ENCODE peak calls at places on chromosome 10, in eight cellular contexts. W, R, N, K, A, Q, P and T are unnamed samples.

GRCh38 chr10:11491087-11491486 is 120.4 kb downstream of the USP6NL start:
- DNase-seq in W (no peak), R (no peak), N (no peak), K (no peak), A (no peak), Q (no peak), P (no peak), T (no peak)

GRCh38 chr10:52056296-52056695 is 257.8 kb upstream of the DKK1 start:
- DNase-seq in W (no peak), R (no peak), N (no peak), K (no peak), A (no peak), Q (no peak), P (no peak), T (no peak)

GRCh38 chr10:49398000-49398861 is 2.3 kb upstream of the DRGX start:
- DNase-seq in W (peak), R (peak), N (no peak), K (peak), A (peak), Q (peak), P (peak), T (peak)

GRCh38 chr10:130901311-130902165 is 410.0 kb downstream of the TCERG1L start:
- DNase-seq in W (no peak), R (no peak), N (no peak), K (peak), A (no peak), Q (no peak), P (no peak), T (no peak)

GRCh38 chr10:121721257-121721656 is 123.0 kb upstream of the FGFR2 start:
- DNase-seq in W (no peak), R (no peak), N (no peak), K (no peak), A (no peak), Q (no peak), P (no peak), T (no peak)

GRCh38 chr10:5812283-5813090 is 747 bp downstream of the GDI2 start:
- DNase-seq in W (peak), R (peak), N (peak), K (peak), A (peak), Q (peak), P (peak), T (no peak)

GRCh38 chr10:1297566-1298301 is 241.5 kb downstream of the WDR37 start:
- DNase-seq in W (peak), R (no peak), N (no peak), K (peak), A (no peak), Q (no peak), P (no peak), T (no peak)

GRCh38 chr10:413662-414071 is 275.8 kb downstream of the DIP2C start:
- DNase-seq in W (no peak), R (no peak), N (no peak), K (peak), A (no peak), Q (no peak), P (no peak), T (no peak)

GRCh38 chr10:129621694-129622093 is 154.7 kb downstream of the MGMT start:
- DNase-seq in W (no peak), R (no peak), N (no peak), K (no peak), A (no peak), Q (no peak), P (no peak), T (no peak)

GRCh38 chr10:4941540-4942330 is 21.5 kb upstream of the AKR1C1 start:
- DNase-seq in W (peak), R (no peak), N (no peak), K (no peak), A (no peak), Q (no peak), P (peak), T (no peak)

GRCh38 chr10:96618648-96619047 is 31.8 kb upstream of the TM9SF3 start:
- DNase-seq in W (no peak), R (peak), N (peak), K (no peak), A (no peak), Q (no peak), P (peak), T (peak)

GRCh38 chr10:1454428-1454827 is 282.9 kb downstream of the ADARB2 start:
- DNase-seq in W (no peak), R (no peak), N (no peak), K (no peak), A (no peak), Q (no peak), P (no peak), T (no peak)

GRCh38 chr10:101644002-101644401 is 51.0 kb downstream of the FBXW4 start:
- DNase-seq in W (no peak), R (no peak), N (peak), K (peak), A (no peak), Q (no peak), P (no peak), T (no peak)

GRCh38 chr10:75407716-75408511 is 6.3 kb upstream of the ZNF503 start:
- DNase-seq in W (no peak), R (peak), N (no peak), K (peak), A (peak), Q (peak), P (peak), T (no peak)

GRCh38 chr10:84026821-84027257 is 112.5 kb upstream of the GHITM start:
- DNase-seq in W (peak), R (no peak), N (no peak), K (peak), A (no peak), Q (no peak), P (no peak), T (no peak)

GRCh38 chr10:22259280-22259679 is 41.5 kb upstream of the EBLN1 start:
- DNase-seq in W (no peak), R (no peak), N (no peak), K (peak), A (no peak), Q (no peak), P (no peak), T (peak)

GRCh38 chr10:34109952-34110702 is 705.0 kb downstream of the PARD3 start:
- DNase-seq in W (no peak), R (no peak), N (no peak), K (peak), A (no peak), Q (no peak), P (peak), T (peak)

GRCh38 chr10:101464518-101465085 is 110.6 kb downstream of the BTRC start:
- DNase-seq in W (no peak), R (no peak), N (no peak), K (peak), A (no peak), Q (no peak), P (no peak), T (no peak)

GRCh38 chr10:119412244-119412750 is 130.2 kb downstream of the RGS10 start:
- DNase-seq in W (no peak), R (peak), N (peak), K (no peak), A (peak), Q (peak), P (peak), T (peak)

GRCh38 chr10:114577133-114577532 is 80.9 kb downstream of the ABLIM1 start:
- DNase-seq in W (no peak), R (no peak), N (no peak), K (no peak), A (no peak), Q (no peak), P (peak), T (peak)

GRCh38 chr10:120456626-120457430 is at the start of gene PLPP4:
- DNase-seq in W (peak), R (no peak), N (no peak), K (peak), A (no peak), Q (no peak), P (peak), T (peak)

GRCh38 chr10:125030567-125031197 is 88.8 kb downstream of the ZRANB1 start:
- DNase-seq in W (no peak), R (peak), N (no peak), K (no peak), A (no peak), Q (no peak), P (no peak), T (no peak)

GRCh38 chr10:17227367-17228080 is 517 bp upstream of the VIM start:
- DNase-seq in W (peak), R (no peak), N (no peak), K (no peak), A (no peak), Q (no peak), P (peak), T (no peak)

GRCh38 chr10:78907458-78908211 is 161.1 kb upstream of the ZMIZ1 start:
- DNase-seq in W (no peak), R (no peak), N (peak), K (peak), A (no peak), Q (no peak), P (no peak), T (no peak)

GRCh38 chr10:11930342-11930978 is 107.3 kb downstream of the PROSER2 start:
- DNase-seq in W (peak), R (no peak), N (no peak), K (no peak), A (peak), Q (peak), P (no peak), T (peak)

GRCh38 chr10:62779487-62780248 is 24.9 kb upstream of the ADO start:
- DNase-seq in W (no peak), R (no peak), N (no peak), K (no peak), A (no peak), Q (no peak), P (peak), T (no peak)

GRCh38 chr10:70265032-70265689 is 18.6 kb downstream of the NPFFR1 start:
- DNase-seq in W (peak), R (no peak), N (no peak), K (peak), A (no peak), Q (no peak), P (no peak), T (no peak)

GRCh38 chr10:64115913-64116643 is 594.9 kb downstream of the REEP3 start:
- DNase-seq in W (peak), R (no peak), N (no peak), K (peak), A (no peak), Q (no peak), P (no peak), T (no peak)

GRCh38 chr10:91597397-91597881 is 35.4 kb downstream of the PPP1R3C start:
- DNase-seq in W (no peak), R (no peak), N (no peak), K (no peak), A (no peak), Q (no peak), P (peak), T (peak)
- H3K4me3 ChIP-seq in W (no peak), R (no peak), N (no peak), K (no peak), A (no peak), Q (no peak), P (no peak), T (no peak)

DNA sequence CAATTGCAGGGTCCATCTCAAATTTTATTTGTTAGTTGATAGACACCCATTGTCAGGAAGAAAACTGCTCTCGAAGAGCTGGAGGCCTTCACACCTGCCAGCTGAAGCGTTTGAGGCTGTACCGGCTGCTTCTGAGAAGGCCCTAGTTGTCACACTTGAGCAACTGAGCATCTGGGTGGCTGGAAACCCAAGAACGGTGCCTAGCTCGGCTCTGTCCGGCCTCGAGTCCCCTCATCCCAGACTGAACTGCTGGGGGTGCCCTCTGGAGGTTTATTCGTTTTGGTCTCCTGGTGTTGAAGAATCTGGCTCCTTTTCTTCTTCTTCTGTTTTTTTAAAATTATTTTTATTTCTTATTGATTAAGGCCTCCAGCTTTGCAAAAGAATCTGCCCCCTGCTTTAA is 59.3 kb upstream of the EXOC6 start:
- DNase-seq in W (no peak), R (no peak), N (no peak), K (no peak), A (no peak), Q (no peak), P (no peak), T (no peak)
- TF ChIP-seq CTCF in W (no peak), R (no peak), N (no peak), K (no peak), A (no peak), Q (no peak), P (no peak), T (no peak)

GRCh38 chr10:103276941-103277712 is at the start of gene INA:
- DNase-seq in W (peak), R (no peak), N (no peak), K (peak), A (no peak), Q (no peak), P (peak), T (peak)

GRCh38 chr10:103277713-103278299 is 868 bp downstream of the INA start:
- DNase-seq in W (no peak), R (no peak), N (no peak), K (peak), A (no peak), Q (no peak), P (no peak), T (no peak)

GRCh38 chr10:103278862-103279298 is 1.9 kb downstream of the INA start:
- DNase-seq in W (peak), R (peak), N (no peak), K (peak), A (peak), Q (peak), P (peak), T (peak)

GRCh38 chr10:103276251-103276936 is 544 bp upstream of the INA start:
- DNase-seq in W (no peak), R (no peak), N (no peak), K (peak), A (no peak), Q (no peak), P (no peak), T (no peak)

DNA sequence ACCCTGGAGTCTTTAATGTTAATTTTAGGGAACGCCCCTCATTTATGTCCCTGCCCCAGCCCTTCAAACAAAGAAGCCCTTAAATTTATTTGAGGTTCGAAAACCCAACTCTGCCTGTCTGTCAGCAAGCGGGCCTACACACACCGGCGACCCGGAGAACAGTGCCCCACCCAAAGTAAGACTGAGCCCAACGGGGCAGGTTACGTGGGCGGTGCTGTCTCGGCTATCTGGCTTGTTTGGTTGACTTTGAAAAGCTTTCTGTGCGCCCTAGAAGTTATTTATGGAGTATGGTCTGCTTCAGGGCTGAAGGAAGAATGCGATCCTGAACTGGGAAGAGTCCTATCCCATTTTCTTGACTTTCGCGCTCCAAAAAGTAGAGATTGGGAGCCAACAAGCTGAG is 1.5 kb downstream of the INA start:
- DNase-seq in W (no peak), R (no peak), N (no peak), K (no peak), A (no peak), Q (no peak), P (no peak), T (no peak)
- H3K4me3 ChIP-seq in W (no peak), R (no peak), N (no peak), K (peak), A (no peak), Q (no peak), P (no peak), T (no peak)

DNA sequence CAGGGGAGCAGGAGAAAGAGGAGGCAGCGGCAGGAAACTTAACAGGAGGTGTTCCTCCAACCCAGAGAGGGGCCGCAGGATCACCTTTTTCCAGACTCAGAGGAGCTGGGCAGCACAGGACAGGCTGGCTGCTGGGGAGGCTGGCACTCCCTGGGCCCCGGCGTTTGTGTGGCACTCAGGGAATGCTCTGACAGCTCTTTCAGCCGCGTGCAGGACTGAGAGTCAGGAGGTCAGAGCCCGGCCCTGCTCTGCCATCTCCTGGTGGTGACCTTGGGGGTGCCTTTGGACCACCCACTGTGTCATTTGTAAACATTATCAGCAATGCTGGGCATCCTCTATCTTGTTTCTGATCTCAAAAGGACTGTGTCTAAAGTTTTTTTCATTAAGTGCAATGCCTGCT is 87.6 kb downstream of the CDH23 start:
- DNase-seq in W (no peak), R (no peak), N (no peak), K (peak), A (no peak), Q (no peak), P (no peak), T (no peak)
- TF ChIP-seq CTCF in W (no peak), R (no peak), N (no peak), K (no peak), A (no peak), Q (no peak), P (no peak), T (no peak)

DNA sequence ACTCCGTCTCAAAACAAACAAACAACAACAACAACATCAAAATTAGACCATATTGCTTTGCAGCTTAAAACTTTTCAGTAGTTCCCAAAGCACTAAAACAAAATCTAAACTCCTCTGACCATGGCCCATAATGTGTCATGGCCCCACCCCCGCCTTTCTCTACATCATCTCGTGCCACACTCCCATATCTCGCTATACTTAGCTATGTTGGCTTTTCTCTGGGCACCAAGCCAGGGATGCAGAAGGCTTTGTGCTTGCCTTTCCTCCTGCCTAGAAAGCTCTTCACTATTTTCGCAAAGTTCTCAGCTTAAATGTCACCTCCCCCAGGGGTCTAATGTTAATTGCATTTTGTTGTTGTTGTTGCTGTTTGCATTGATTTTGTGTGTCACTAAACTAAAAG is 15.1 kb upstream of the SLC16A12 start:
- DNase-seq in W (no peak), R (no peak), N (no peak), K (no peak), A (no peak), Q (no peak), P (peak), T (no peak)
- H3K4me3 ChIP-seq in W (no peak), R (no peak), N (no peak), K (no peak), A (no peak), Q (no peak), P (no peak), T (no peak)

GRCh38 chr10:44651834-44652233 is 259.3 kb upstream of the TMEM72 start:
- DNase-seq in W (no peak), R (peak), N (no peak), K (no peak), A (no peak), Q (no peak), P (peak), T (no peak)
- TF ChIP-seq CTCF in W (no peak), R (no peak), N (no peak), K (no peak), A (no peak), Q (no peak), P (no peak), T (no peak)

DNA sequence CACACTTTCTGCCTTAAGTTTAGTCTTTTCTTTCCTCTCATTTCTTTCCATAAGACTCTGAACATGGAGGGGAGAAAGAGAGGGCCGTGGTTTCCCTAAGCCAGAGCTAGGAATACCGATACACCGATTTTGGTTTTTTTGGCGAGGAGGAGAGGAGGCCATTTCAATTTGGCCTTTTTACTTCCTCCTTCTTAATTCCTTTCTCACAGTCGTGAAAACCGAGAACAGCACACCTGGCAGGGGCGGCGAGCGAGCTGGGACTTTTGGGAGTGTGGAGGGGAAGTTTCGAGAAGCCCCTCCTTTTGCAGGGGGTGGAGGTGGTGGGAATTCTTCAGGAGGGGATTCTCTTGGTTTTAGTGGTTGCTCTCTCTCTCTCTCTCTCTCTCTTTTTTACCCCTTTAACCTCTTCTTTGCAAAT is 6.2 kb downstream of the GATA3 start:
- DNase-seq in W (no peak), R (no peak), N (no peak), K (no peak), A (no peak), Q (no peak), P (no peak), T (no peak)
- H3K4me3 ChIP-seq in W (no peak), R (no peak), N (no peak), K (peak), A (peak), Q (no peak), P (no peak), T (no peak)

GRCh38 chr10:27447540-27447939 is 56.6 kb upstream of the RAB18 start:
- DNase-seq in W (no peak), R (no peak), N (no peak), K (no peak), A (no peak), Q (no peak), P (no peak), T (no peak)

GRCh38 chr10:27448926-27449325 is 55.2 kb upstream of the RAB18 start:
- DNase-seq in W (no peak), R (no peak), N (no peak), K (no peak), A (no peak), Q (no peak), P (peak), T (no peak)

GRCh38 chr10:27449571-27449970 is 54.5 kb upstream of the RAB18 start:
- DNase-seq in W (no peak), R (no peak), N (no peak), K (no peak), A (no peak), Q (no peak), P (no peak), T (no peak)

GRCh38 chr10:27445070-27445469 is 59.0 kb upstream of the RAB18 start:
- DNase-seq in W (no peak), R (no peak), N (no peak), K (no peak), A (no peak), Q (no peak), P (no peak), T (no peak)

DNA sequence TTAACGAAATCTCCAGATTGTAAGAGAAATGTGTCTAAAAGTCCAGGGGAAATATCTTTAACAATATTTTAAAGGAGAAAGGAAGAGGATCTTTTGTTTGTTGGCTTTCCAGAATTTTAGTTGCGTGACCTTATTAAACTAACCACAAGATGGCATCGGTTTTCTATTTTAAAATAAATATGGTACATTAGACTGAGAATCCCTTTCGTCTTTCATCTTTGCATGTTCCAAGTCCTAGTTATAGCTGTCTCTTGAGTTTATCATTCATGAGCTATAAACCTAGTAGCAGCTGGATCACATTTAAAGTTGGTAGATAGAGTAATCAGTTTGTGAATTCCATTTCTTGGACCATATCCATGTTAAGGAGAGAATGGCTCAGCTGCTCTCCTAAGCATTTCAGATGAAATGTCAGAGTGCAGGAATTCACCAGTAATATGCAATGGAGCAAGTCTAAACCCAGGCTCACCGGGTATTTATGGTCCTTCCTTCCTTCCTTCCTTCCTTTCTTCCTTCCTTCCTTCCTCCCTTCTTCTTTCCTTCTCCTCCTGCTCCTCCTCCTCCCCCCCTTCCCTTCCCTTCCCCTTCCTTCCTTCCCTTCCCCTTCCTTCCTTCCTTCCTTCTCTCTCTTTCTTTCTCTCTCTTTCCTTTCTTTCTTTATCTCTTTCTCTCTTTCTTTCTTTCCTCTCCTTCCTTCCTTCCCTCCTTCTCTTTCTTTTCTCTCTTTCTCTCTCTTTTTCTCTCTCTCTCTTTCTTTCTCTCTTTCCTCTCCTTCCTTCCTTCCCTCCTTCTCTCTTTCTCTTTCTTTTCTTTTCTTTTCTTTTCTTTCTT is 57.8 kb upstream of the RAB18 start:
- DNase-seq in W (peak), R (no peak), N (no peak), K (peak), A (no peak), Q (no peak), P (peak), T (peak)
- TF ChIP-seq CTCF in W (peak), R (peak), N (peak), K (peak), A (peak), Q (peak), P (peak), T (peak)